ENCODE peak calls at places on chromosomes 16 and 17, in five cellular contexts. F, L, X, V and C are unnamed samples.

GRCh38 chr16:87213536-87213935 is 103.7 kb downstream of the C16orf95 start:
- DNase-seq in F (no peak), L (no peak), X (no peak), V (no peak), C (no peak)

GRCh38 chr17:49407981-49408501 is 6.6 kb downstream of the PHB1 start:
- DNase-seq in F (peak; percentile 72), L (peak; percentile 62), X (peak; percentile 94), V (no peak), C (no peak)

GRCh38 chr16:30904114-30904780 is 7.8 kb downstream of the CTF1 start:
- DNase-seq in F (no peak), L (no peak), X (no peak), V (no peak), C (no peak)

GRCh38 chr16:86664518-86665318 is 86.4 kb downstream of the FOXL1 start:
- DNase-seq in F (peak; percentile 90), L (peak; percentile 97), X (peak; percentile 46), V (peak; percentile 61), C (peak; percentile 83)

GRCh38 chr16:50742521-50743150 is 750 bp downstream of the CYLD start:
- DNase-seq in F (peak; percentile 43), L (peak; percentile 38), X (peak; percentile 47), V (no peak), C (no peak)

GRCh38 chr16:10577305-10578202 is 2.8 kb downstream of the EMP2 start:
- DNase-seq in F (no peak), L (no peak), X (no peak), V (peak; percentile 79), C (peak; percentile 14)

GRCh38 chr16:68512183-68512582 is 26.9 kb upstream of the ZFP90 start:
- DNase-seq in F (no peak), L (no peak), X (no peak), V (no peak), C (no peak)

GRCh38 chr16:50282010-50282538 is 15.7 kb downstream of the ADCY7 start:
- DNase-seq in F (peak; percentile 61), L (no peak), X (peak; percentile 65), V (no peak), C (no peak)

GRCh38 chr17:48247038-48247437 is 139.5 kb downstream of the SNX11 start:
- DNase-seq in F (no peak), L (no peak), X (no peak), V (no peak), C (no peak)

GRCh38 chr17:71633391-71633849 is 487.4 kb upstream of the SOX9 start:
- DNase-seq in F (peak; percentile 53), L (peak; percentile 100), X (peak; percentile 79), V (no peak), C (peak; percentile 83)

GRCh38 chr16:79036541-79036940 is 564.0 kb downstream of the MAF start:
- DNase-seq in F (no peak), L (no peak), X (no peak), V (no peak), C (no peak)

GRCh38 chr16:68270353-68270752 is 6.0 kb downstream of the SLC7A6 start:
- DNase-seq in F (no peak), L (no peak), X (no peak), V (no peak), C (no peak)

GRCh38 chr16:87780385-87780989 is 14.7 kb upstream of the KLHDC4 start:
- DNase-seq in F (peak; percentile 27), L (peak; percentile 67), X (peak; percentile 35), V (no peak), C (no peak)

GRCh38 chr16:88524274-88524972 is 45.8 kb upstream of the ZC3H18 start:
- DNase-seq in F (no peak), L (no peak), X (no peak), V (no peak), C (no peak)

GRCh38 chr17:30961213-30962188 is 9.3 kb upstream of the RNF135 start:
- DNase-seq in F (peak; percentile 13), L (peak; percentile 17), X (no peak), V (no peak), C (no peak)

GRCh38 chr17:17416007-17416399 is 60.8 kb upstream of the MED9 start:
- DNase-seq in F (peak; percentile 84), L (peak; percentile 86), X (peak; percentile 36), V (no peak), C (no peak)

GRCh38 chr16:81495321-81496234 is 51.0 kb downstream of the CMIP start:
- DNase-seq in F (no peak), L (no peak), X (no peak), V (no peak), C (no peak)

GRCh38 chr17:40329981-40330794 is 21.2 kb downstream of the RARA start:
- DNase-seq in F (no peak), L (no peak), X (no peak), V (no peak), C (no peak)

DNA sequence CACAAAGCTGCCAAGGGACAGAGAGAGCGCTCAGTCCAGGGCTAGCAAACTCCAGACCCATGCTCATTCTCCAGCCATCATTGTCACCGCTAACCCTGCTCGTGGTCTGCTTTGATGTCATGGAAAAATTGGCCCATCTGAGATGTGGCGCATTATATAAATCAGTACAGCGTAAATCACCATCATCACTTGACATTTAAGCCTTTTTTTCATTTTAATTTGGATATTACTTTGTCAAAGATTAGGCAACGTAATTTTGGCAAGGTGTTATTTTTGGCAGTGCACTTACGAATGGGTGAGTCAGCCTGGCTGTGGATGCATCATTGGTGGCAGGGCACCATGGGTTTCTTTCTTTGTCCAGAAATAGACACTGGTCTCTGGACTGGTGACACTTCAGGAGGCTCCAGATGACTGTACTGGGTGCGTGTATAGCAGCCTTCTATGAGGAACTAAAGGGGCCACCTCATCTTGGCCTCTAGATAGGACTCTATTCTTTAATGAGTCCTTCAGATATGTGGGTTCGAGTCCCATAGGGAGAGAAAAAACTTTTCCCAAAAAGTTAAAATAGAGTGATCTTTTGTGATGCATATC is 166.3 kb downstream of the MSI2 start:
- DNase-seq in F (no peak), L (peak; percentile 71), X (no peak), V (no peak), C (peak; percentile 19)
- H3K4me3 ChIP-seq in F (no peak overlapping the region), L (no peak overlapping the region), X (no peak overlapping the region), V (no peak overlapping the region), C (no peak overlapping the region)

GRCh38 chr16:56356276-56357241 is 68.8 kb downstream of the AMFR start:
- DNase-seq in F (peak; percentile 85), L (peak; percentile 66), X (peak; percentile 84), V (peak; percentile 48), C (no peak)
- H3K4me3 ChIP-seq in F (peak overlapping the region; percentile 59), L (peak overlapping the region; percentile 39), X (no peak overlapping the region), V (peak overlapping the region; percentile 53), C (peak overlapping the region; percentile 48)

GRCh38 chr17:7560172-7561027 is 1.3 kb upstream of the SENP3 start:
- DNase-seq in F (peak; percentile 45), L (peak; percentile 65), X (peak; percentile 87), V (no peak), C (no peak)

GRCh38 chr17:7557825-7558543 is 566 bp upstream of the TNFSF13 start:
- DNase-seq in F (peak; percentile 55), L (peak; percentile 43), X (peak; percentile 93), V (peak; percentile 43), C (no peak)

GRCh38 chr17:7559307-7560171 is 989 bp downstream of the TNFSF13 start:
- DNase-seq in F (no peak), L (peak; percentile 39), X (peak; percentile 82), V (no peak), C (no peak)

GRCh38 chr17:7557147-7557764 is 1.3 kb upstream of the TNFSF13 start:
- DNase-seq in F (no peak), L (no peak), X (peak; percentile 75), V (no peak), C (no peak)

GRCh38 chr17:7558544-7559306 is at the start of gene TNFSF13:
- DNase-seq in F (no peak), L (no peak), X (peak; percentile 77), V (no peak), C (no peak)
- H3K4me3 ChIP-seq in F (no peak within 1 kb of the TSS), L (peak within 1 kb of the TSS; percentile 26), X (no peak within 1 kb of the TSS), V (peak within 1 kb of the TSS; percentile 12), C (no peak within 1 kb of the TSS)

GRCh38 chr17:44360826-44361225 is 2.8 kb downstream of the FAM171A2 start:
- DNase-seq in F (peak; percentile 67), L (no peak), X (no peak), V (no peak), C (peak; percentile 12)
- H3K4me3 ChIP-seq in F (no peak overlapping the region), L (no peak overlapping the region), X (no peak overlapping the region), V (no peak overlapping the region), C (no peak overlapping the region)

GRCh38 chr17:82298538-82299421 is 18.6 kb downstream of the CD7 start:
- DNase-seq in F (no peak), L (no peak), X (no peak), V (no peak), C (no peak)

GRCh38 chr17:82296511-82297279 is 20.7 kb downstream of the CD7 start:
- DNase-seq in F (peak; percentile 79), L (no peak), X (no peak), V (no peak), C (no peak)

GRCh38 chr17:82299452-82299851 is 18.0 kb downstream of the CD7 start:
- DNase-seq in F (no peak), L (no peak), X (no peak), V (no peak), C (no peak)

GRCh38 chr17:82297280-82297803 is 20.1 kb downstream of the CD7 start:
- DNase-seq in F (peak; percentile 97), L (peak; percentile 79), X (peak; percentile 77), V (peak; percentile 22), C (no peak)

GRCh38 chr17:82297804-82298537 is 19.4 kb downstream of the CD7 start:
- DNase-seq in F (peak; percentile 97), L (peak; percentile 96), X (peak; percentile 92), V (peak; percentile 69), C (peak; percentile 63)
- H3K4me3 ChIP-seq in F (peak overlapping the region; percentile 48), L (peak overlapping the region; percentile 37), X (peak overlapping the region; percentile 11), V (peak overlapping the region; percentile 32), C (peak overlapping the region; percentile 49)

GRCh38 chr17:61177351-61177750 is 222.3 kb upstream of the TBX2 start:
- DNase-seq in F (no peak), L (no peak), X (no peak), V (no peak), C (no peak)

GRCh38 chr17:61178284-61178683 is 221.4 kb upstream of the TBX2 start:
- DNase-seq in F (no peak), L (no peak), X (no peak), V (no peak), C (no peak)

GRCh38 chr17:61179316-61179715 is 220.3 kb upstream of the TBX2 start:
- DNase-seq in F (no peak), L (no peak), X (no peak), V (no peak), C (no peak)

GRCh38 chr17:61174310-61174709 is 225.3 kb upstream of the TBX2 start:
- DNase-seq in F (no peak), L (no peak), X (no peak), V (no peak), C (no peak)

GRCh38 chr17:61175298-61176142 is 224.1 kb upstream of the TBX2 start:
- DNase-seq in F (no peak), L (no peak), X (no peak), V (no peak), C (no peak)
- H3K4me3 ChIP-seq in F (no peak overlapping the region), L (no peak overlapping the region), X (no peak overlapping the region), V (no peak overlapping the region), C (no peak overlapping the region)